ENCODE peak calls at places on chromosome 17, in nine cellular contexts. One of them, this sample, is unnamed.

GRCh38 chr17:49764559-49765180 is 739 bp upstream of the FAM117A start:
- DNase-seq in HFFc6: no peak
- DNase-seq in NCI-H1105 treated with DMSO at 0.1 percent for 48 hours: no peak
- DNase-seq in NCI-H748 treated with DMSO at 0.1 percent for 48 hours: no peak
- DNase-seq in GM03348: no peak
- DNase-seq in sciatic nerve: no peak
- DNase-seq in NCI-H1092 treated with DMSO at 0.1 percent for 48 hours: no peak
- DNase-seq in head of caudate nucleus: no peak
- DNase-seq in fibroblast of pulmonary artery: no peak
- DNase-seq in this sample: no peak

GRCh38 chr17:299546-299945 is 53.1 kb downstream of the RPH3AL start:
- DNase-seq in HFFc6: no peak
- DNase-seq in NCI-H1105 treated with DMSO at 0.1 percent for 48 hours: no peak
- DNase-seq in NCI-H748 treated with DMSO at 0.1 percent for 48 hours: no peak
- DNase-seq in GM03348: no peak
- DNase-seq in sciatic nerve: peak; percentile 64
- DNase-seq in NCI-H1092 treated with DMSO at 0.1 percent for 48 hours: no peak
- DNase-seq in head of caudate nucleus: no peak
- DNase-seq in fibroblast of pulmonary artery: no peak
- DNase-seq in this sample: no peak

GRCh38 chr17:42312035-42312284 is 23.7 kb downstream of the STAT5A start:
- DNase-seq in HFFc6: no peak
- DNase-seq in NCI-H1105 treated with DMSO at 0.1 percent for 48 hours: no peak
- DNase-seq in NCI-H748 treated with DMSO at 0.1 percent for 48 hours: no peak
- DNase-seq in GM03348: no peak
- DNase-seq in sciatic nerve: no peak
- DNase-seq in NCI-H1092 treated with DMSO at 0.1 percent for 48 hours: no peak
- DNase-seq in head of caudate nucleus: no peak
- DNase-seq in fibroblast of pulmonary artery: no peak
- DNase-seq in this sample: no peak

GRCh38 chr17:72618018-72618509 is 474.4 kb downstream of the SLC39A11 start:
- DNase-seq in HFFc6: no peak
- DNase-seq in NCI-H1105 treated with DMSO at 0.1 percent for 48 hours: no peak
- DNase-seq in NCI-H748 treated with DMSO at 0.1 percent for 48 hours: peak; percentile 36
- DNase-seq in GM03348: no peak
- DNase-seq in sciatic nerve: no peak
- DNase-seq in NCI-H1092 treated with DMSO at 0.1 percent for 48 hours: no peak
- DNase-seq in head of caudate nucleus: peak; percentile 6
- DNase-seq in fibroblast of pulmonary artery: peak; percentile 11
- DNase-seq in this sample: no peak

GRCh38 chr17:16418684-16419066 is 3.3 kb downstream of the TRPV2 start:
- DNase-seq in HFFc6: no peak
- DNase-seq in NCI-H1105 treated with DMSO at 0.1 percent for 48 hours: no peak
- DNase-seq in NCI-H748 treated with DMSO at 0.1 percent for 48 hours: no peak
- DNase-seq in GM03348: no peak
- DNase-seq in sciatic nerve: no peak
- DNase-seq in NCI-H1092 treated with DMSO at 0.1 percent for 48 hours: no peak
- DNase-seq in head of caudate nucleus: no peak
- DNase-seq in fibroblast of pulmonary artery: no peak
- DNase-seq in this sample: no peak

GRCh38 chr17:79444226-79444625 is 166.6 kb downstream of the RBFOX3 start:
- DNase-seq in HFFc6: no peak
- DNase-seq in NCI-H1105 treated with DMSO at 0.1 percent for 48 hours: no peak
- DNase-seq in NCI-H748 treated with DMSO at 0.1 percent for 48 hours: no peak
- DNase-seq in GM03348: no peak
- DNase-seq in sciatic nerve: no peak
- DNase-seq in NCI-H1092 treated with DMSO at 0.1 percent for 48 hours: no peak
- DNase-seq in head of caudate nucleus: no peak
- DNase-seq in fibroblast of pulmonary artery: no peak
- DNase-seq in this sample: no peak

GRCh38 chr17:63446218-63446980 is at the start of gene CYB561:
- DNase-seq in HFFc6: no peak
- DNase-seq in NCI-H1105 treated with DMSO at 0.1 percent for 48 hours: peak; percentile 55
- DNase-seq in NCI-H748 treated with DMSO at 0.1 percent for 48 hours: peak; percentile 56
- DNase-seq in GM03348: peak; percentile 95
- DNase-seq in sciatic nerve: peak; percentile 88
- DNase-seq in NCI-H1092 treated with DMSO at 0.1 percent for 48 hours: peak; percentile 82
- DNase-seq in head of caudate nucleus: peak; percentile 64
- DNase-seq in fibroblast of pulmonary artery: peak; percentile 62
- DNase-seq in this sample: no peak

GRCh38 chr17:2730764-2731353 is 18.6 kb downstream of the CCDC92B start:
- DNase-seq in HFFc6: no peak
- DNase-seq in NCI-H1105 treated with DMSO at 0.1 percent for 48 hours: no peak
- DNase-seq in NCI-H748 treated with DMSO at 0.1 percent for 48 hours: no peak
- DNase-seq in GM03348: no peak
- DNase-seq in sciatic nerve: no peak
- DNase-seq in NCI-H1092 treated with DMSO at 0.1 percent for 48 hours: no peak
- DNase-seq in head of caudate nucleus: no peak
- DNase-seq in fibroblast of pulmonary artery: no peak
- DNase-seq in this sample: no peak

GRCh38 chr17:1779571-1780074 is 17.8 kb downstream of the SERPINF1 start:
- DNase-seq in HFFc6: peak; percentile 91
- DNase-seq in NCI-H1105 treated with DMSO at 0.1 percent for 48 hours: no peak
- DNase-seq in NCI-H748 treated with DMSO at 0.1 percent for 48 hours: no peak
- DNase-seq in GM03348: peak; percentile 91
- DNase-seq in sciatic nerve: peak; percentile 92
- DNase-seq in NCI-H1092 treated with DMSO at 0.1 percent for 48 hours: peak; percentile 4
- DNase-seq in head of caudate nucleus: no peak
- DNase-seq in fibroblast of pulmonary artery: peak; percentile 98
- DNase-seq in this sample: peak; percentile 88

This sample was measured in HT1080.